ENCODE peak calls at places on chromosome 18, in nine cellular contexts. T, A, Q, X, V, W, G, S and B are unnamed samples.

GRCh38 chr18:73531601-73532000 is 616.0 kb downstream of the FBXO15 start:
- DNase-seq in T (no peak), A (no peak), Q (no peak), X (no peak), V (no peak), W (no peak), G (no peak), S (no peak), B (no peak)

GRCh38 chr18:5029622-5030021 is 167.4 kb downstream of the AKAIN1 start:
- DNase-seq in T (no peak), A (no peak), Q (no peak), X (no peak), V (no peak), W (no peak), G (no peak), S (no peak), B (no peak)

GRCh38 chr18:34942276-34942675 is 98.9 kb upstream of the MAPRE2 start:
- DNase-seq in T (peak), A (no peak), Q (no peak), X (no peak), V (no peak), W (no peak), G (no peak), S (no peak), B (no peak)

GRCh38 chr18:5295231-5295920 is at the start of gene ZBTB14:
- DNase-seq in T (peak), A (peak), Q (peak), X (peak), V (peak), W (peak), G (peak), S (peak), B (peak)

GRCh38 chr18:22136395-22136794 is 33.0 kb upstream of the GATA6 start:
- DNase-seq in T (peak), A (no peak), Q (no peak), X (peak), V (no peak), W (no peak), G (no peak), S (peak), B (no peak)

GRCh38 chr18:7459851-7460774 is 107.0 kb upstream of the PTPRM start:
- DNase-seq in T (no peak), A (peak), Q (no peak), X (no peak), V (no peak), W (no peak), G (no peak), S (no peak), B (no peak)

GRCh38 chr18:55575949-55576348 is 12.0 kb downstream of the TCF4 start:
- DNase-seq in T (no peak), A (no peak), Q (no peak), X (no peak), V (no peak), W (no peak), G (no peak), S (no peak), B (no peak)

GRCh38 chr18:3511980-3512379 is 62.0 kb downstream of the TGIF1 start:
- DNase-seq in T (peak), A (no peak), Q (no peak), X (peak), V (no peak), W (no peak), G (no peak), S (peak), B (no peak)

GRCh38 chr18:6561029-6561861 is 146.5 kb upstream of the L3MBTL4 start:
- DNase-seq in T (no peak), A (peak), Q (peak), X (no peak), V (peak), W (peak), G (no peak), S (peak), B (peak)

GRCh38 chr18:73551211-73551610 is 596.4 kb downstream of the FBXO15 start:
- DNase-seq in T (no peak), A (no peak), Q (no peak), X (no peak), V (no peak), W (no peak), G (no peak), S (no peak), B (peak)

GRCh38 chr18:70290482-70291294 is 1.8 kb downstream of the SOCS6 start:
- DNase-seq in T (no peak), A (no peak), Q (no peak), X (no peak), V (no peak), W (no peak), G (no peak), S (no peak), B (no peak)
- TF ChIP-seq CTCF in T (no peak), A (no peak), Q (no peak), X (no peak), V (no peak), W (no peak), G (no peak), S (no peak), B (no peak)

DNA sequence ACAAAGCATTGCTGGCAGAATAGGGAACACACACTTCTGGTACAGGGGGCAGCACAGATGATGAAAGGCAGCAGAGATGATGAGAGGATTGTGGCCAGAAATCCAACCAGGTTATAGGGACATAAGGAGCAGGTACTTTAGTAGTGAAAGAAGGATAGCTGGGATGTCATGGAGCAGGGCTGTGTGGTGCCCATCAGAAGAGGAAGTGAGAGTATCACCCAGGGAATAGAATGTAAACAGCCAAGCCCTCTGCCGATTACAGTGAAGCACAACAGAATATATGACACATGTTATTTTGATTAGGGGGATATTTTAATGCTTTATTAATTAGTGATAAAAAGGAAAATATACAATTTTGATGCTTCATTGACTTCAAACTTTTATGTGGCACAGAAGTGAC is 883.4 kb upstream of the CDH2 start:
- DNase-seq in T (no peak), A (no peak), Q (no peak), X (no peak), V (no peak), W (no peak), G (no peak), S (no peak), B (no peak)
- TF ChIP-seq CTCF in T (no peak), A (no peak), Q (no peak), X (no peak), V (no peak), W (no peak), G (no peak), S (no peak), B (no peak)

GRCh38 chr18:29879763-29880162 is 1162.8 kb downstream of the DSC3 start:
- DNase-seq in T (no peak), A (no peak), Q (no peak), X (no peak), V (no peak), W (no peak), G (no peak), S (no peak), B (no peak)
- TF ChIP-seq CTCF in T (no peak), A (no peak), Q (no peak), X (peak), V (no peak), W (no peak), G (no peak), S (no peak), B (no peak)

GRCh38 chr18:67278984-67279383 is 237.5 kb downstream of the DSEL start:
- DNase-seq in T (no peak), A (no peak), Q (no peak), X (no peak), V (no peak), W (no peak), G (no peak), S (no peak), B (no peak)
- TF ChIP-seq CTCF in T (no peak), A (no peak), Q (no peak), X (peak), V (no peak), W (no peak), G (no peak), S (peak), B (no peak)

DNA sequence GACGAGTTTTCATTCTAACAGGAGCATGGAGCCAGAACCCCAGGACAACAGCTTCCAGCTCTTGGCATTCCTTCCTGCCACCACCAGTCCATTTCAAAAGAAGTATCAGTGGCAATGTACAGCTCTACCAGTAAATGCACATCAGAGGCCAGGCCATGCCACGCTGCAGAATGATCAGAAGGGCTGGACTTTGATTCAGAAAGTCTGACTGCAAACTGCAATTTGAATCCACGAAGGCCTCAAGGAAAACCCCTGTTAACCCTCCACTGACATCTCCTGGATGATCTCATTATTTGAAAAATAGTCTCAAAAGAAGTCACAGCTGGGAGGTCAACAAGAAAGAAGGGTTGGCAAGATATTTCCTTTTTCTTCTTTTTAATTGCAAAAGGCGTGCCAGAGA is 119.2 kb downstream of the MYO5B start:
- DNase-seq in T (no peak), A (no peak), Q (no peak), X (no peak), V (no peak), W (no peak), G (no peak), S (no peak), B (no peak)
- TF ChIP-seq CTCF in T (no peak), A (no peak), Q (no peak), X (no peak), V (no peak), W (no peak), G (no peak), S (no peak), B (no peak)

GRCh38 chr18:13910501-13910900 is 4.8 kb downstream of the MC2R start:
- DNase-seq in T (no peak), A (no peak), Q (no peak), X (no peak), V (no peak), W (no peak), G (no peak), S (no peak), B (no peak)

GRCh38 chr18:13909141-13909540 is 6.2 kb downstream of the MC2R start:
- DNase-seq in T (no peak), A (no peak), Q (no peak), X (no peak), V (no peak), W (no peak), G (no peak), S (no peak), B (no peak)

GRCh38 chr18:13912601-13913000 is 2.7 kb downstream of the MC2R start:
- DNase-seq in T (no peak), A (no peak), Q (no peak), X (no peak), V (no peak), W (no peak), G (no peak), S (no peak), B (no peak)

GRCh38 chr18:13910986-13911385 is 4.3 kb downstream of the MC2R start:
- DNase-seq in T (no peak), A (no peak), Q (no peak), X (no peak), V (no peak), W (no peak), G (no peak), S (no peak), B (no peak)

GRCh38 chr18:13909541-13909940 is 5.8 kb downstream of the MC2R start:
- DNase-seq in T (no peak), A (no peak), Q (no peak), X (no peak), V (no peak), W (no peak), G (no peak), S (no peak), B (no peak)
- TF ChIP-seq CTCF in T (no peak), A (no peak), Q (no peak), X (no peak), V (no peak), W (no peak), G (no peak), S (no peak), B (no peak)

GRCh38 chr18:79963658-79964329 is 649 bp upstream of the HSBP1L1 start:
- DNase-seq in T (no peak), A (no peak), Q (no peak), X (no peak), V (no peak), W (no peak), G (no peak), S (no peak), B (no peak)

GRCh38 chr18:79965119-79965902 is 868 bp downstream of the HSBP1L1 start:
- DNase-seq in T (peak), A (no peak), Q (peak), X (peak), V (peak), W (no peak), G (peak), S (peak), B (no peak)

GRCh38 chr18:79962835-79963657 is 1.4 kb upstream of the HSBP1L1 start:
- DNase-seq in T (no peak), A (no peak), Q (no peak), X (no peak), V (no peak), W (no peak), G (no peak), S (no peak), B (no peak)

GRCh38 chr18:79962311-79962710 is 2.1 kb upstream of the HSBP1L1 start:
- DNase-seq in T (peak), A (no peak), Q (no peak), X (no peak), V (no peak), W (no peak), G (peak), S (peak), B (no peak)

DNA sequence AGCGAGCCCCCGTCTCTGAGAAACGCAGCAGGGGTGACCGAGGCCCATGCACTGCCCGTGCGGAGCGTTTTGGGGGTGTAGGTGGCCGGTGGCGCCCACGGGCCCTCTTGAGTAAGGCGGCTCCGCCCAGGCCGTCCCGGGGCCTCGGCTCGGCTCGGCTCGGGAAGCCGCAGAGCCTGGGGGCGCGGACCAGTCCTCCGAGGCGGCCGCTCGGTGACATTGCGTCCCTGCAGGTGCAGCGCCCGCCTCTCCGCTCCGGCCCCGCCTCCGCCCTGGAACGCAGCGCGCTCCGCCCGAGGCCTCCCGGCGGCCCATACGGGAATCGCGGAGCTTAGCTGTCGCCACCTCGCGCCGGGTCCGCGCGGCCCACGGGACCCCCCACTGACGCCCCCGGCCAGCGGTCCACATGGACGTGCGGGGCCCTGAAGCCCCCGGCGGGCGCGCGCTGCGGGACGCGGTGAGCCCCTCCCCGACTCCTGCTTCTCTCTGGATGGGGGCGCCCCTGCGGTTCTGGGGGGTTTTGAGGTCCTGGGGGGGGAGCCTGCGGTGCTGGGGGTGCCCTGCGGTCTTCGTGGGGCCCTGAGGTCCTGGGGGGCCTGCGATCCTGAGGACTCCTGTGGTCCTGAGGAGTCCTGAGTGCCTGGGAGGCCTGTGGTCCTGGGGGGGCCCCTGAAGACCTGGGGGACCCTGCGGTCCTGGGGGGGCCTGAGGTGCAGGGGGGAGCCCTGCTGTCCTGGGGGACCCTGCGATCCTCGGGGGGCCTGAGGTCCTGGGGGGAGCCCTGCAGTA is at the start of gene HSBP1L1:
- DNase-seq in T (no peak), A (peak), Q (peak), X (no peak), V (peak), W (no peak), G (peak), S (peak), B (no peak)
- TF ChIP-seq CTCF in T (no peak), A (no peak), Q (peak), X (peak), V (peak), W (peak), G (peak), S (peak), B (peak)

GRCh38 chr18:28009589-28009988 is 167.3 kb downstream of the CDH2 start:
- DNase-seq in T (no peak), A (no peak), Q (no peak), X (no peak), V (no peak), W (no peak), G (no peak), S (no peak), B (no peak)

GRCh38 chr18:28018361-28018760 is 158.6 kb downstream of the CDH2 start:
- DNase-seq in T (peak), A (no peak), Q (no peak), X (peak), V (no peak), W (no peak), G (no peak), S (no peak), B (no peak)

GRCh38 chr18:28007841-28008240 is 169.1 kb downstream of the CDH2 start:
- DNase-seq in T (peak), A (no peak), Q (no peak), X (peak), V (no peak), W (no peak), G (no peak), S (no peak), B (no peak)

GRCh38 chr18:28015671-28016070 is 161.3 kb downstream of the CDH2 start:
- DNase-seq in T (no peak), A (no peak), Q (no peak), X (no peak), V (no peak), W (no peak), G (no peak), S (no peak), B (no peak)

DNA sequence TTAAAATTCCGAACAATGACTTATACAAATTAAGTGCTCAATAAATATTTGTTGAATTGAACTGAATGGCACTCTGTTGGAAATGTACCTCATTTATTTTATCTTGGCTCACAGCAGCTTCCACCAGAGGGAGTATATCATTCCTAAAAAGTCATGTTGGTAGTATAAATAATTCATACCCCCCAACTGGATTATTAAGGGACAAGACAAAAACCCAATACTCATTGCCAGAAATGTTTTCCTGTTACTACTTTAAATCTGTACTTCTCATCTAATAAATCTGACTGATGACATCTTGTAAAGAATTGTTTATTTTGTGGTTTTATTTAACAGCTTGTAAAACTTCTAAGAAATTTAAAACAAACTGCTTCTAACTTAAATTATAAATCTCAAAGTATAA is 163.9 kb downstream of the CDH2 start:
- DNase-seq in T (no peak), A (no peak), Q (no peak), X (no peak), V (no peak), W (no peak), G (no peak), S (peak), B (no peak)
- TF ChIP-seq CTCF in T (peak), A (peak), Q (no peak), X (peak), V (no peak), W (no peak), G (no peak), S (peak), B (peak)

DNA sequence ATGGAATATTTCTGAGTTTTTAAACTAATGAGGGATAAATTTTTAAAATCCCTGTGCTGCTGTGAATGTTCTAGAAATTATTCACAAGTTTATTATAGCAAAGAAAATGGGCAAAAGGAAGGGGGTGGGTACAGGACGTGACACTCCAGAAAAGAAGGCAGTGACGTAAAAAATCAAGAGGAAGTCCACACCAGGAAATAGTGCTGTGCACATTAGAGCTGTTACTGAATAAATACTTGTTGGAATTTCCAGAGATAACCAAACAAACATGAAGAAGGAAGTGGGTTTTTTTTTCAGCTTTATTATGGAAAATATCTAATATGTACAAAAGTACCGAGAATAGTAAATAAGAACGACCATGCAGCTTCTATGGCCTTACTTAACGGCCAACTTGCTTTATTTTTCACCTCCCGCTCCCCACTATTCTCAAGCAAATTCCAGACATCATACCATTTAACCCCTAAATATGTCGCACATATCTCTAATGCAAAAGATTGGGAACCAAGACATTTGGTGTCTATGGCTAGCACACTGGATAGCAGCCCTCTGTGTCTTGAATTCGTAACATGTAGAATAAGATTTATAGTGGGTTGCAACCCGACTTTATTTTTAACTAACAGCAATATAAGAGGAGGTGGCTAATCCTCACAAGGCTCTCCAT is 639 bp upstream of the NDUFV2 start:
- DNase-seq in T (peak), A (no peak), Q (no peak), X (peak), V (no peak), W (no peak), G (no peak), S (peak), B (no peak)
- TF ChIP-seq CTCF in T (no peak), A (no peak), Q (no peak), X (no peak), V (no peak), W (no peak), G (no peak), S (no peak), B (no peak)